ENCODE peak calls at places on chromosomes 16 and 17, in eight cellular contexts. U is cardiac fibroblast; L is stimulated activated CD4-positive, alpha-beta T cell treated with anti-CD3 and anti-CD28 coated beads, Interleukin-2, amount 100 ng/mL, for 48 hours; M is NCI-H1105; K is left lung; N is tibial artery; I is stimulated activated naive CD4-positive, alpha-beta T cell; Q is SW 1271. Y is an unnamed sample.

GRCh38 chr16:79601092-79601977 is 798 bp upstream of the MAF start:
- DNase-seq in U (peak), L (no peak), M (peak), K (peak), N (peak), I (no peak), Q (no peak), Y (no peak)

GRCh38 chr16:23832882-23833281 is 2.9 kb upstream of the PRKCB start:
- DNase-seq in U (no peak), L (no peak), M (no peak), K (no peak), N (no peak), I (no peak), Q (no peak), Y (no peak)

GRCh38 chr17:79627766-79628690 is 17.2 kb upstream of the RBFOX3 start:
- DNase-seq in U (no peak), L (no peak), M (no peak), K (no peak), N (peak), I (no peak), Q (no peak), Y (no peak)

GRCh38 chr17:18008496-18009268 is 30.3 kb downstream of the ATPAF2 start:
- DNase-seq in U (peak), L (no peak), M (no peak), K (no peak), N (no peak), I (no peak), Q (no peak), Y (peak)

GRCh38 chr16:79599837-79600635 is 501 bp downstream of the MAF start:
- DNase-seq in U (no peak), L (no peak), M (peak), K (peak), N (peak), I (no peak), Q (no peak), Y (no peak)

GRCh38 chr17:11506635-11507034 is 91.6 kb upstream of the DNAH9 start:
- DNase-seq in U (peak), L (no peak), M (no peak), K (no peak), N (no peak), I (no peak), Q (no peak), Y (no peak)

GRCh38 chr16:49183911-49184310 is 97.7 kb downstream of the CBLN1 start:
- DNase-seq in U (no peak), L (no peak), M (peak), K (no peak), N (no peak), I (no peak), Q (no peak), Y (peak)

GRCh38 chr16:1053700-1054368 is 18.7 kb upstream of the SSTR5 start:
- DNase-seq in U (no peak), L (no peak), M (no peak), K (no peak), N (no peak), I (no peak), Q (no peak), Y (no peak)

GRCh38 chr16:30122621-30123160 is 329 bp downstream of the MAPK3 start:
- DNase-seq in U (no peak), L (no peak), M (no peak), K (no peak), N (no peak), I (peak), Q (no peak), Y (no peak)

GRCh38 chr16:28210979-28211505 is 723 bp downstream of the XPO6 start:
- DNase-seq in U (peak), L (peak), M (peak), K (peak), N (peak), I (peak), Q (peak), Y (peak)

GRCh38 chr17:82120148-82120547 is 22.1 kb upstream of the FASN start:
- DNase-seq in U (peak), L (no peak), M (no peak), K (no peak), N (no peak), I (peak), Q (no peak), Y (no peak)

GRCh38 chr16:85172465-85173071 is 60.3 kb upstream of the CIBAR2 start:
- DNase-seq in U (no peak), L (no peak), M (no peak), K (peak), N (no peak), I (no peak), Q (no peak), Y (peak)

GRCh38 chr16:27113341-27113841 is 46.7 kb downstream of the C16orf82 start:
- DNase-seq in U (no peak), L (no peak), M (no peak), K (no peak), N (no peak), I (no peak), Q (no peak), Y (no peak)

GRCh38 chr17:69043098-69043497 is 17.6 kb downstream of the ABCA9 start:
- DNase-seq in U (no peak), L (no peak), M (no peak), K (no peak), N (no peak), I (no peak), Q (no peak), Y (no peak)

GRCh38 chr16:9469512-9469911 is 378.1 kb downstream of the HAPSTR1 start:
- DNase-seq in U (peak), L (no peak), M (no peak), K (no peak), N (no peak), I (no peak), Q (no peak), Y (no peak)

GRCh38 chr17:40576113-40576740 is 11.0 kb upstream of the CCR7 start:
- DNase-seq in U (no peak), L (no peak), M (no peak), K (no peak), N (no peak), I (no peak), Q (no peak), Y (no peak)

GRCh38 chr17:57517216-57517518 is 227.9 kb downstream of the CCDC182 start:
- DNase-seq in U (no peak), L (no peak), M (no peak), K (no peak), N (no peak), I (no peak), Q (no peak), Y (no peak)

GRCh38 chr17:50829336-50829735 is 6.0 kb upstream of the WFIKKN2 start:
- DNase-seq in U (no peak), L (no peak), M (no peak), K (no peak), N (no peak), I (no peak), Q (no peak), Y (no peak)

GRCh38 chr17:75637561-75637960 is 4.3 kb downstream of the SMIM5 start:
- DNase-seq in U (no peak), L (no peak), M (no peak), K (peak), N (no peak), I (no peak), Q (no peak), Y (no peak)

GRCh38 chr16:8621572-8622314 is at the start of gene METTL22:
- DNase-seq in U (peak), L (peak), M (peak), K (peak), N (peak), I (peak), Q (peak), Y (peak)

GRCh38 chr17:31313982-31314787 is at the start of gene EVI2B:
- DNase-seq in U (peak), L (no peak), M (no peak), K (no peak), N (no peak), I (no peak), Q (peak), Y (no peak)

GRCh38 chr17:58513391-58513912 is 986 bp downstream of the MTMR4 start:
- DNase-seq in U (no peak), L (no peak), M (no peak), K (peak), N (no peak), I (no peak), Q (no peak), Y (no peak)

GRCh38 chr16:75695708-75696107 is 5.6 kb downstream of the DUXB start:
- DNase-seq in U (no peak), L (no peak), M (no peak), K (no peak), N (no peak), I (no peak), Q (no peak), Y (no peak)

GRCh38 chr17:65487990-65488389 is 73.5 kb downstream of the AXIN2 start:
- DNase-seq in U (no peak), L (no peak), M (no peak), K (no peak), N (no peak), I (no peak), Q (no peak), Y (no peak)

GRCh38 chr17:30920282-30920681 is 1.5 kb upstream of the ADAP2 start:
- DNase-seq in U (peak), L (no peak), M (no peak), K (no peak), N (no peak), I (no peak), Q (no peak), Y (no peak)

GRCh38 chr17:38918129-38918913 is 7.1 kb upstream of the LASP1NB start:
- DNase-seq in U (no peak), L (no peak), M (no peak), K (no peak), N (no peak), I (no peak), Q (no peak), Y (no peak)

GRCh38 chr16:81466351-81466960 is 21.8 kb downstream of the CMIP start:
- DNase-seq in U (peak), L (no peak), M (no peak), K (no peak), N (peak), I (no peak), Q (no peak), Y (no peak)

GRCh38 chr17:42111265-42111636 is 1.3 kb downstream of the DHX58 start:
- DNase-seq in U (no peak), L (no peak), M (no peak), K (peak), N (no peak), I (no peak), Q (no peak), Y (no peak)

GRCh38 chr16:78196527-78196926 is 97.1 kb downstream of the WWOX start:
- DNase-seq in U (no peak), L (no peak), M (peak), K (no peak), N (no peak), I (no peak), Q (no peak), Y (no peak)

GRCh38 chr16:84198401-84198800 is 7.4 kb downstream of the ADAD2 start:
- DNase-seq in U (peak), L (no peak), M (no peak), K (no peak), N (no peak), I (no peak), Q (no peak), Y (no peak)

GRCh38 chr16:24396350-24397271 is 140.5 kb downstream of the CACNG3 start:
- DNase-seq in U (no peak), L (no peak), M (no peak), K (no peak), N (no peak), I (no peak), Q (no peak), Y (no peak)

GRCh38 chr16:81838794-81839193 is 59.7 kb downstream of the PLCG2 start:
- DNase-seq in U (peak), L (no peak), M (no peak), K (no peak), N (no peak), I (no peak), Q (no peak), Y (peak)

GRCh38 chr16:84371553-84371865 is 3.2 kb downstream of the ATP2C2 start:
- DNase-seq in U (no peak), L (no peak), M (no peak), K (no peak), N (no peak), I (no peak), Q (no peak), Y (no peak)

Y was measured in H54.